ENCODE peak calls at places on chromosomes 12 and 14, in eight cellular contexts. V, E, A, K, D, W, L and R are unnamed samples.
A peak's percentile ranks its signal among the peaks of the same experiment; 100 is the strongest.

GRCh38 chr14:75430526-75430925 is 2.7 kb downstream of the JDP2 start:
- DNase-seq in A (peak; percentile 64), D (no peak), K (no peak), E (no peak), L (no peak), V (no peak), W (peak; percentile 25), R (no peak)

GRCh38 chr12:124361074-124361965 is 66.4 kb downstream of the RFLNA start:
- DNase-seq in E (no peak), L (no peak), W (no peak), A (no peak), K (no peak), V (no peak), D (no peak), R (no peak)

GRCh38 chr12:132366341-132366861 is 37.0 kb upstream of the GALNT9 start:
- DNase-seq in E (no peak), A (peak; percentile 30), W (no peak), D (no peak), L (no peak), V (no peak), K (no peak), R (no peak)

GRCh38 chr14:48805315-48805714 is 780.9 kb downstream of the RPS29 start:
- DNase-seq in D (no peak), L (no peak), V (no peak), A (no peak), K (no peak), E (no peak), W (no peak), R (no peak)

GRCh38 chr12:64916431-64916830 is 92.0 kb downstream of the TBC1D30 start:
- DNase-seq in A (no peak), K (no peak), L (peak; percentile 55), W (no peak), D (no peak), V (no peak), E (no peak), R (no peak)

GRCh38 chr14:101071493-101071891 is 168.0 kb upstream of the RTL1 start:
- DNase-seq in D (no peak), A (no peak), V (no peak), W (no peak), L (no peak), K (no peak), E (no peak), R (no peak)

GRCh38 chr14:24436355-24437019 is 6.1 kb downstream of the SDR39U1 start:
- DNase-seq in V (peak; percentile 77), K (peak; percentile 38), D (peak; percentile 66), L (peak; percentile 76), W (peak; percentile 79), E (peak; percentile 29), A (no peak), R (peak; percentile 33)

GRCh38 chr14:35341454-35342159 is 49.4 kb downstream of the PSMA6 start:
- DNase-seq in W (peak; percentile 93), D (peak; percentile 52), V (peak; percentile 68), A (peak; percentile 98), K (peak; percentile 84), L (peak; percentile 90), E (peak; percentile 31), R (no peak)

GRCh38 chr12:119397540-119397939 is 63.0 kb downstream of the CCDC60 start:
- DNase-seq in E (no peak), L (no peak), K (no peak), V (no peak), W (no peak), A (no peak), D (no peak), R (no peak)